ENCODE peak calls at places on chromosome 1, in four cellular contexts. Q, K, J and H are unnamed samples. For H3K9me3, the result is how much of the 10 kb centered on the place peaks cover.

GRCh38 chr1:18124977-18125376 is 17.4 kb downstream of the IGSF21 start:
- DNase-seq in Q (no peak), K (no peak), J (no peak), H (no peak)

GRCh38 chr1:8985915-8986813 is 40.1 kb downstream of the SLC2A7 start:
- DNase-seq in Q (peak), K (peak), J (peak), H (no peak)

GRCh38 chr1:39671433-39671792 is 494 bp downstream of the NT5C1A start:
- DNase-seq in Q (no peak), J (no peak), K (peak), H (no peak)

GRCh38 chr1:208240698-208241355 is 3.4 kb downstream of the PLXNA2 start:
- DNase-seq in Q (no peak), J (no peak), K (no peak), H (no peak)

GRCh38 chr1:196464545-196464944 is 143.7 kb downstream of the KCNT2 start:
- DNase-seq in Q (peak), J (no peak), K (no peak), H (no peak)

GRCh38 chr1:64499966-64500365 is 30.0 kb downstream of the CACHD1 start:
- DNase-seq in K (no peak), J (no peak), Q (no peak), H (no peak)

GRCh38 chr1:162151900-162152829 is 82.7 kb downstream of the NOS1AP start:
- DNase-seq in K (no peak), Q (peak), J (no peak), H (no peak)

GRCh38 chr1:166844791-166845190 is 5.5 kb downstream of the POGK start:
- DNase-seq in J (no peak), K (no peak), Q (no peak), H (no peak)

GRCh38 chr1:115189814-115190541 is 100.7 kb upstream of the TSPAN2 start:
- DNase-seq in J (no peak), K (no peak), Q (peak), H (no peak)

GRCh38 chr1:218304281-218305039 is 19.4 kb downstream of the RRP15 start:
- DNase-seq in Q (peak), K (peak), J (peak), H (no peak)

GRCh38 chr1:48677306-48678287 is 99.1 kb downstream of the BEND5 start:
- DNase-seq in J (peak), Q (peak), K (peak), H (peak)

GRCh38 chr1:113292660-113293626 is 97.4 kb upstream of the MAGI3 start:
- DNase-seq in J (no peak), K (no peak), Q (no peak), H (no peak)

GRCh38 chr1:44630116-44630515 is 44.2 kb downstream of the TMEM53 start:
- DNase-seq in J (no peak), K (no peak), Q (peak), H (no peak)

GRCh38 chr1:181603735-181604410 is 120.6 kb downstream of the CACNA1E start:
- DNase-seq in Q (no peak), J (no peak), K (no peak), H (no peak)

GRCh38 chr1:54302951-54303843 is 103.0 kb downstream of the SSBP3 start:
- DNase-seq in K (no peak), J (no peak), Q (no peak), H (no peak)

GRCh38 chr1:92476071-92476607 is 10.6 kb downstream of the GFI1 start:
- DNase-seq in Q (no peak), K (no peak), J (no peak), H (no peak)

GRCh38 chr1:15684042-15684461 is at the start of gene PLEKHM2:
- DNase-seq in J (peak), Q (no peak), K (peak), H (peak)

GRCh38 chr1:237562247-237562823 is 328.4 kb downstream of the ZP4 start:
- DNase-seq in J (peak), K (no peak), Q (peak), H (no peak)

GRCh38 chr1:58158006-58158405 is 388.5 kb downstream of the OMA1 start:
- DNase-seq in K (no peak), J (no peak), Q (no peak), H (no peak)
- H3K9me3 ChIP-seq in K (under half), J (under half), Q (under half), H (under half)

GRCh38 chr1:200154069-200154767 is 126.7 kb downstream of the NR5A2 start:
- DNase-seq in Q (peak), K (no peak), J (no peak), H (no peak)
- H3K27ac ChIP-seq in Q (no peak), K (no peak), J (no peak), H (peak)

DNA sequence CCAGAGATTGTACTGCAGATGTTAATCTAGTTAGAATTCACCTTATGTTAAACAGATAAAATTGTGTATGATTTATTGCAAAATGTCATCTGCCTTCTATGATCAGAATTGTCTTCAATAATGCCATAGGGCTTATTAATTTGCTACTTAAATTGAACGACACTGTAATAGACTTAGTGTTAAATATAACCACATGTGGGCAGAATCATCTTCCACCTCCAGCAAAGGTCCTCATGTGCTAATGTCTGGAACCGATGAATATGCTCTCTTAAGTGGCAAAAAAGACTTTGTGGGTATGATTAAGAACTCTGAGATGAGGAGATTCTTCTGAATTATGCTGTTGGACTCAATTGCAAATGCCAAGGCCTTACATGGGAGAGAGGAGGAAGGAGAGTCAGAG is 4.3 kb downstream of the OR2T11 start:
- DNase-seq in J (no peak), K (no peak), Q (no peak), H (no peak)
- H3K9me3 ChIP-seq in J (under half), K (under half), Q (under half), H (under half)

GRCh38 chr1:17116643-17117042 is 2.6 kb downstream of the PADI2 start:
- DNase-seq in J (no peak), Q (no peak), K (no peak), H (no peak)
- H3K27ac ChIP-seq in J (no peak), Q (no peak), K (peak), H (no peak)

DNA sequence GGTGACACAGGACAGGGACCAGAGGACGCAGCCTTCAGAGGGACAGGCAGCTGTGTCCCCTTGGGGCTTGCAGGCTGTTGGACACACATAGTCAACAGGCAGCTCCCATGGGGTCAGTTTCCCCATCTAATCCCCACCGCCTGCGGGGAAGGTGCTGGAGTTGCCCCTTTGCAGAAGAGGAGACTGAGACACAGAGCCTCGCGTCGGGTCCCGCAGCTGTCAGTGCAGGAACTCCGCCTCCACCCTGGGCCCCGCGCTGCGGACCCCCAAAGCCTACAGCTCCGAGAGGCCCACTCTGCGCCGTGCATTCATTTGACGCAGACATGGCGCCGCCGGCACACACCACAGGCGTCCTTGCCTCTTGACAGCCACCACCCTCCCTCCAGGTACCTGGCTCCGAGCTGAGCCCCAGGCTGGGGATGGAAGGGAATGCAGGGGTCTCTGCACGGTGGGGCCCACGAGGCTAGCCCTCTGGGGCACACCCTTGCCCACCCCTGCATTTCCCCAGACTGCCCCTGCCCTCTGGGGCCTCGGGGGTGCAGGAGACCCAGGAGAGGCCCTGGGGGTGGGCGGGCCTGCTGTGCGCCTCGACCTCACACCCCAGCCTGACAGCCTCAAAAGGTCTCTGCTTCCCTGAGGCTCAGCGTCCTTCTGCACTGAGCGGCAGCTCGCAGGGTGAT is 88.5 kb upstream of the ACTRT2 start:
- DNase-seq in Q (no peak), K (peak), J (no peak), H (peak)
- H3K9me3 ChIP-seq in Q (under half), K (under half), J (under half), H (under half)